ENCODE peak calls at places on chromosomes 16 and 17, in ten cellular contexts. B is GM20000, O is lung, A is fibroblast of mammary gland, M is AG04450, I is neural progenitor cell, Q is uterus, G is body of pancreas, K is AG09319, J is heart right ventricle. L is an unnamed sample.

GRCh38 chr17:61353615-61354014 is 46.0 kb upstream of the TBX2 start:
- DNase-seq in O (no peak), A (no peak), Q (no peak), M (no peak), J (no peak), G (no peak), I (no peak), K (no peak), B (no peak), L (no peak)

GRCh38 chr16:54446639-54447038 is 160.1 kb upstream of the IRX3 start:
- DNase-seq in B (no peak), A (peak; percentile 95), M (no peak), I (no peak), K (peak; percentile 52), G (no peak), J (peak; percentile 56), Q (no peak), O (no peak), L (no peak)

GRCh38 chr17:59706900-59707181 is 389 bp downstream of the PTRH2 start:
- DNase-seq in M (no peak), K (no peak), I (no peak), A (no peak), B (no peak), G (no peak), O (no peak), Q (no peak), J (no peak), L (no peak)

GRCh38 chr16:58670177-58670576 is 14.4 kb downstream of the SLC38A7 start:
- DNase-seq in I (no peak), K (no peak), J (no peak), A (no peak), B (no peak), O (no peak), Q (no peak), G (no peak), M (no peak), L (no peak)

GRCh38 chr16:2027024-2028010 is 615 bp downstream of the NHERF2 start:
- DNase-seq in Q (no peak), I (peak; percentile 48), B (no peak), G (no peak), M (no peak), K (no peak), A (no peak), J (peak; percentile 49), O (no peak), L (no peak)

GRCh38 chr16:56632160-56632847 is at the start of gene MT1M:
- DNase-seq in J (peak; percentile 78), O (no peak), A (no peak), I (peak; percentile 66), M (no peak), B (no peak), K (no peak), G (peak; percentile 81), Q (peak; percentile 40), L (no peak)

GRCh38 chr17:45129426-45129939 is 2.8 kb downstream of the PLCD3 start:
- DNase-seq in M (no peak), K (no peak), O (no peak), J (no peak), Q (no peak), G (peak; percentile 25), B (no peak), I (peak; percentile 70), A (no peak), L (no peak)

GRCh38 chr17:42743595-42744282 is 1.1 kb downstream of the EZH1 start:
- DNase-seq in I (no peak), J (no peak), Q (no peak), O (no peak), A (no peak), B (no peak), G (no peak), K (no peak), M (no peak), L (no peak)

GRCh38 chr17:49783051-49783715 is 5.3 kb upstream of the KAT7 start:
- DNase-seq in M (no peak), K (no peak), G (no peak), J (peak; percentile 46), I (no peak), A (no peak), O (no peak), B (no peak), Q (no peak), L (no peak)

GRCh38 chr16:51449441-51449840 is 298.4 kb upstream of the SALL1 start:
- DNase-seq in I (peak; percentile 85), J (no peak), O (no peak), A (no peak), K (no peak), G (no peak), M (no peak), B (no peak), Q (no peak), L (no peak)

GRCh38 chr16:89369266-89369895 is 121.0 kb downstream of the ANKRD11 start:
- DNase-seq in Q (no peak), A (no peak), B (no peak), I (no peak), G (no peak), K (no peak), O (no peak), J (no peak), M (no peak), L (no peak)

GRCh38 chr17:9226794-9227135 is 205.5 kb downstream of the NTN1 start:
- DNase-seq in Q (no peak), G (no peak), I (no peak), M (no peak), J (no peak), A (no peak), O (no peak), K (no peak), B (no peak), L (no peak)

GRCh38 chr17:80980397-80981061 is 11.1 kb upstream of the CHMP6 start:
- DNase-seq in K (no peak), O (no peak), Q (no peak), G (no peak), M (no peak), B (no peak), A (peak; percentile 60), I (no peak), J (no peak), L (no peak)

GRCh38 chr16:4655801-4656200 is 31.2 kb downstream of the MGRN1 start:
- DNase-seq in J (no peak), G (no peak), I (no peak), Q (no peak), O (no peak), A (no peak), M (no peak), B (no peak), K (no peak), L (no peak)

GRCh38 chr16:57051696-57052228 is 40.6 kb upstream of the CPNE2 start:
- DNase-seq in M (no peak), O (no peak), K (no peak), G (no peak), Q (no peak), J (no peak), B (peak; percentile 45), A (no peak), I (no peak), L (no peak)

GRCh38 chr16:149024-149675 is 3.3 kb upstream of the HBZ start:
- DNase-seq in K (no peak), O (no peak), M (peak; percentile 11), G (no peak), I (no peak), A (peak; percentile 21), B (no peak), Q (no peak), J (no peak), L (no peak)

GRCh38 chr17:15233022-15233805 is 31.9 kb downstream of the PMP22 start:
- DNase-seq in B (no peak), M (no peak), I (peak; percentile 10), G (no peak), A (peak; percentile 89), J (no peak), O (no peak), Q (no peak), K (no peak), L (no peak)
- TF ChIP-seq CTCF in B (no peak), M (peak; percentile 46), I (peak; percentile 40), G (no peak), A (peak; percentile 59), J (no peak), O (no peak), Q (no peak), K (peak; percentile 41), L (no peak)

GRCh38 chr16:29000019-29000418 is 15.2 kb downstream of the LAT start:
- DNase-seq in K (no peak), G (no peak), I (no peak), Q (no peak), O (no peak), B (no peak), J (no peak), M (no peak), A (no peak), L (no peak)
- TF ChIP-seq CTCF in K (no peak), G (no peak), I (no peak), Q (no peak), O (no peak), B (no peak), J (no peak), M (no peak), A (no peak), L (no peak)

DNA sequence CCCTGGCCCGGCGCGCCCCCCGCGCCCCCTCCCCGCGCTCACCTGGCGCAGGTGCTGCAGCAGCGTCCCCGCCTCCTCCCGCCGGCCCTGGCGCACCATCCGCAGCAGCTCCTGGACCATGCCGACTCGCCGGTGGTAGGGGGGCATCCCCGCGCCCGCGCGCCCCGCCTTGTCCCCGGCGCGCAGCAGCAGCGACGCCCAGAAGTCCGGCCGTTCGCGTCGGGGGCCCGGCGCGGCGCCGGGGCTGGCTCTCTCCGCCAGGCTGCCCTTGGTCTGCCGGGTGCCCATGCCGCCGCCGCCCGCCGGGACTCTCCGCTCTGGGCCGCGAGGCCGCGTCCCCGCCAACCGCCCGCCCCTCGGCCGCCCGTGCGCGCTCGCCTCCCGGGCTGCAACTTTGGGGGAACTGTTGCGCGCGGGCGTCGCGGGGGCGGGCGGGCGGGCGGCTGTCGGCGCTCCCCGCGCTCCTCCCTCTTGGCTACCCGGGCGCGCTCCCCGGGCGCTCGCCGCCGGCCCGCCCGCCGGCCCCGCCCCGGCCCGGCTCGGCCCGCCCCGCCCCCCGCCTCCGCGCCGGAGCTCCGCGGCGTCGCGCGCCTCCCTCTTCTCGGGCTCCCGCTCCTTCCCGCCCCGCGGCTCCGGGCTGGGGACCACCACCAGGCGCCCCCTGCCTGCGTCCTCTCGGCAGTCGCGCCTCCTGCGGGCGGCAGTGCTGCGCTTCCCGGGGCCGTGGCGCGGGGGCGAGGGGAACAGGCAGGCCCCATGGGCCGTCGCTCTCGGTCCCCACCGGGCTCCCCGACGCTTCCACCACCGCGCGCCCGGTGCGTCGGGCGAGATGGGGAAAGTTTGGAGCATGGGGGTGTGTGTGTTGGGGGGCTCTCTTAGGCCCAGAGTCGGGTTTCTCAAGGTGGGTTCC is at the start of gene LRRC75A:
- DNase-seq in I (peak; percentile 92), O (no peak), Q (peak; percentile 42), B (peak; percentile 92), M (no peak), G (peak; percentile 61), A (no peak), J (peak; percentile 55), K (no peak), L (peak; percentile 60)
- TF ChIP-seq CTCF in I (peak; percentile 50), O (no peak), Q (no peak), B (no peak), M (no peak), G (peak; percentile 9), A (no peak), J (no peak), K (no peak), L (peak; percentile 42)

GRCh38 chr17:76473541-76473985 is 6.2 kb downstream of the AANAT start:
- DNase-seq in I (peak; percentile 68), J (no peak), B (peak; percentile 37), K (no peak), O (no peak), M (no peak), A (no peak), Q (no peak), G (no peak), L (no peak)
- TF ChIP-seq CTCF in I (peak; percentile 55), J (no peak), B (peak; percentile 41), K (no peak), O (no peak), M (peak; percentile 42), A (peak; percentile 29), Q (no peak), G (no peak), L (peak; percentile 47)

L was measured in progenitor cell of endocrine pancreas.